ENCODE peak calls at places on chromosomes 16 and 17, in five cellular contexts. Q is IMR-90; E is Peyer's patch; P is CD8-positive, alpha-beta memory T cell; K is substantia nigra. N is an unnamed sample.

GRCh38 chr17:42230225-42230624 is 35.9 kb upstream of the GHDC start:
- DNase-seq in Q (no peak), P (no peak), K (no peak), E (no peak), N (no peak)

GRCh38 chr17:74217036-74217725 is 3.8 kb downstream of the TTYH2 start:
- DNase-seq in E (no peak), P (no peak), Q (no peak), K (no peak), N (no peak)

GRCh38 chr17:77382966-77383612 is 242.3 kb downstream of the SEC14L1 start:
- DNase-seq in K (no peak), E (no peak), P (no peak), Q (peak), N (no peak)

GRCh38 chr16:2787961-2788360 is 601 bp upstream of the PRSS33 start:
- DNase-seq in P (peak), E (peak), Q (no peak), K (no peak), N (no peak)

GRCh38 chr17:56292010-56292409 is 138.7 kb downstream of the ANKFN1 start:
- DNase-seq in E (no peak), K (no peak), Q (peak), P (no peak), N (no peak)

GRCh38 chr17:82051776-82052637 is at the start of the genes GPS1 and RFNG:
- DNase-seq in K (peak), Q (peak), E (peak), P (peak), N (peak)

GRCh38 chr17:64573214-64573613 is 66.4 kb downstream of the CEP95 start:
- DNase-seq in Q (no peak), K (no peak), P (no peak), E (no peak), N (no peak)

GRCh38 chr17:27649929-27650328 is 18.9 kb downstream of the LGALS9 start:
- DNase-seq in P (no peak), Q (no peak), E (no peak), K (peak), N (no peak)

GRCh38 chr17:81428521-81428920 is 33.3 kb downstream of the BAHCC1 start:
- DNase-seq in E (no peak), Q (no peak), K (no peak), P (no peak), N (no peak)

GRCh38 chr17:27276653-27277156 is 17.2 kb upstream of the WSB1 start:
- DNase-seq in Q (peak), E (no peak), P (no peak), K (no peak), N (no peak)

GRCh38 chr16:47110939-47111338 is 32.8 kb downstream of the NETO2 start:
- DNase-seq in E (no peak), Q (no peak), K (no peak), P (no peak), N (no peak)

GRCh38 chr16:10971560-10971961 is 27.2 kb downstream of the CLEC16A start:
- DNase-seq in E (peak), K (no peak), Q (peak), P (no peak), N (peak)

GRCh38 chr17:48754500-48755261 is 26.1 kb upstream of the HOXB13 start:
- DNase-seq in Q (no peak), K (no peak), P (no peak), E (no peak), N (no peak)

GRCh38 chr16:12420661-12421209 is 383.0 kb downstream of the CPPED1 start:
- DNase-seq in P (no peak), Q (no peak), E (no peak), K (no peak), N (no peak)

GRCh38 chr17:67518881-67519280 is 141.8 kb downstream of the PITPNC1 start:
- DNase-seq in Q (no peak), E (no peak), P (no peak), K (no peak), N (no peak)

GRCh38 chr17:47726796-47727703 is 6.0 kb upstream of the TBX21 start:
- DNase-seq in K (no peak), E (no peak), Q (no peak), P (peak), N (no peak)

GRCh38 chr17:62309381-62309780 is 71.0 kb upstream of the EFCAB3 start:
- DNase-seq in E (no peak), K (no peak), P (no peak), Q (no peak), N (no peak)

GRCh38 chr17:7466644-7467341 is 12.6 kb downstream of the ZBTB4 start:
- DNase-seq in P (no peak), K (no peak), E (no peak), Q (peak), N (no peak)

GRCh38 chr17:78318407-78318806 is 41.5 kb downstream of the SOCS3 start:
- DNase-seq in P (no peak), K (no peak), Q (no peak), E (no peak), N (no peak)

GRCh38 chr16:54417384-54417783 is 130.8 kb upstream of the IRX3 start:
- DNase-seq in K (no peak), P (no peak), E (no peak), Q (no peak), N (no peak)

GRCh38 chr17:5630434-5630833 is 46.1 kb upstream of the NLRP1 start:
- DNase-seq in Q (peak), P (no peak), K (no peak), E (no peak), N (no peak)

GRCh38 chr16:81616321-81617020 is 162.6 kb upstream of the PLCG2 start:
- DNase-seq in Q (peak), K (peak), P (peak), E (peak), N (no peak)

GRCh38 chr16:72468582-72468981 is 296.6 kb upstream of the PMFBP1 start:
- DNase-seq in P (no peak), E (no peak), K (no peak), Q (peak), N (no peak)

GRCh38 chr17:71276071-71276470 is 844.7 kb upstream of the SOX9 start:
- DNase-seq in E (no peak), Q (no peak), K (no peak), P (no peak), N (no peak)

GRCh38 chr16:80947708-80948615 is 58.7 kb downstream of the CMC2 start:
- DNase-seq in P (no peak), E (no peak), Q (no peak), K (no peak), N (no peak)

GRCh38 chr16:13070268-13070667 is 168.9 kb downstream of the SHISA9 start:
- DNase-seq in E (no peak), K (peak), P (no peak), Q (no peak), N (no peak)

GRCh38 chr16:85380905-85381737 is 232.0 kb upstream of the GSE1 start:
- DNase-seq in Q (no peak), P (no peak), E (no peak), K (no peak), N (no peak)

DNA sequence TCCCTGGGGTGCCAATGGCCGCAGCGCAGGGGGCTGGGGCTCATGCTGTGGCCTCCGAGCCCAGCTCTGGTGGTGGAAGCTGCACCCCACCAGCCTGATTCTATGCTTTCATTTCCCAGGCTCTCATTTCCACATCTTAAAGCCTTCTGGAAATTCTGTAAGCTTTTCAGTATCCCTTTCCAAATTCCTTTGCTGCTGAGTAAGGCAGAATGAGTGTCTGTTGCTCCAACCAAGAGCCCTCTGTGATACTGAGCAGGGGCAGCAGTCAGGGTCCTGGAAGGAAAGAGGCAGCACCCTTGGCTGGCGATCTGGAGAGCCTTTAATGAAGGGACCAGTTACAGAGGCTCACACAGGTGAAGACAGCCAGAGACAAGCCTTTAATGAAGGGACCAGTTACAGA is 79.5 kb upstream of the FOXF1 start:
- DNase-seq in Q (peak), K (no peak), P (no peak), E (no peak), N (no peak)
- H3K27ac ChIP-seq in Q (no peak), K (no peak), P (no peak), E (peak), N (no peak)

GRCh38 chr16:57303021-57303909 is 18.8 kb upstream of the PLLP start:
- DNase-seq in E (peak), Q (no peak), P (no peak), K (no peak), N (no peak)

GRCh38 chr16:57300387-57301125 is 16.1 kb upstream of the PLLP start:
- DNase-seq in E (peak), Q (peak), P (peak), K (peak), N (peak)

GRCh38 chr16:57299719-57300386 is 15.4 kb upstream of the PLLP start:
- DNase-seq in Q (peak), P (peak), K (peak), E (peak), N (peak)

GRCh38 chr16:57299009-57299718 is 14.7 kb upstream of the PLLP start:
- DNase-seq in E (peak), P (peak), Q (no peak), K (no peak), N (peak)

GRCh38 chr16:57301126-57301817 is 16.8 kb upstream of the PLLP start:
- DNase-seq in Q (no peak), K (no peak), E (peak), P (no peak), N (no peak)
- H3K27ac ChIP-seq in Q (no peak), K (peak), E (peak), P (no peak), N (peak)

GRCh38 chr17:30854146-30854545 is 22.4 kb downstream of the ATAD5 start:
- DNase-seq in E (no peak), Q (no peak), K (no peak), P (no peak), N (no peak)
- H3K27ac ChIP-seq in E (no peak), Q (no peak), K (no peak), P (no peak), N (no peak)

DNA sequence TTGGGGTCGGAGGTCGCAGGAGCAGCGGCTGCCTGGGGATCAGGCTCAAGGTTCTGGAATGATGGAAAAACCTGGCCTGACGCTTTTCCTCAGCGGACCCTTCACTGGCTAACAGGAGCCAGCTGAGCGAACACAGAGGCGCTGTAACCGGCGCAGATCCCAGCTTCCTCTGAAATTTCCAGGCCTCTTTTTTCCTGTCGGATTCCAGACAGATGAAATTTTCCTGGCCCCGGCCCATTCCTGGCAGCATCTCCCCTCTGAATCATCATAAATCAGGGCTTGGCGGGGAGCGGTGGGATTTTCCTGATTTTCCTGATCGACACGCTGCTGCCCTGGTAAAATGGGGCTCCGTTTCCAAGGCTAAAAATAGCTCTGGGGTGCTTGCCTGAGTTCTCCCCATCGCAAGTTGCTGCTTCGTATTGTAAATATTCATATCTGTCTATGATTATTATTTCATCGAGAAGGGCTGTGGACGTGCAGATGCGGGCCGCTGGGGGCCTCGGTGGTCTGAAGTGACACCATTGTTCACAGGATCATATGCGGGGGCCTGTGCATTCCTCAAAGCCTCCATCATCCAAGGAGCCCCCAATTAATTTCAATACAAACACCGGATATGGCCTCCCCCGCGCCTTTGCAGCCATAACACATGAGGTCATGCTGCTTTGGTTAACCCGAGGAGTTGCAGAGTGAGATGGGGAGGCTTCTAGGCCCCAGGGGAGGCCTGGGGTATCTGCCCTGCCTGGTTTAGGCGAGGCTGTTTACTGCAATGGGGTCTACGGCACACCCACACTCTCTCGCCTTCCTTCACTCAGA is 45.8 kb upstream of the ETV4 start:
- DNase-seq in E (peak), P (no peak), K (no peak), Q (peak), N (peak)
- H3K27ac ChIP-seq in E (peak), P (no peak), K (no peak), Q (peak), N (peak)

DNA sequence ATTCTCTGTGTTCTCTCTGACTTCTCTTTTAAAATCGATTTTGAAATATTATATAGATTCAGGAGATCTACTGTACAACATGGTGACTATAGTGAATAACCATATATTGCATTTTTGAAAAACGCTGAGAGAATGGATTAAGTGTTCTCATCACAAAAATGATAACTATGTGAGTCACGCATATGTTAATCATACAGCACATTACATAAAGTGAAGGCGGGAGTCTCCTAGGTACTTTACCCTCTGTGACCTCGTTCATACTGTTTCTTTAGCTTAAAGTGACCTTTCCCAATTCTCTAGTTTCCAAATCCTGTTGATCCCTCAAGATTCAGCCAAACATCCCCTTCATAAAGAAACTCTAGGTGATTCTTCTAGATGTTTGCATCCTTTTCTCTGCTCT is 3.1 kb upstream of the KRTAP3-2 start:
- DNase-seq in P (no peak), Q (peak), K (no peak), E (no peak), N (no peak)
- H3K27ac ChIP-seq in P (no peak), Q (no peak), K (no peak), E (no peak), N (no peak)

DNA sequence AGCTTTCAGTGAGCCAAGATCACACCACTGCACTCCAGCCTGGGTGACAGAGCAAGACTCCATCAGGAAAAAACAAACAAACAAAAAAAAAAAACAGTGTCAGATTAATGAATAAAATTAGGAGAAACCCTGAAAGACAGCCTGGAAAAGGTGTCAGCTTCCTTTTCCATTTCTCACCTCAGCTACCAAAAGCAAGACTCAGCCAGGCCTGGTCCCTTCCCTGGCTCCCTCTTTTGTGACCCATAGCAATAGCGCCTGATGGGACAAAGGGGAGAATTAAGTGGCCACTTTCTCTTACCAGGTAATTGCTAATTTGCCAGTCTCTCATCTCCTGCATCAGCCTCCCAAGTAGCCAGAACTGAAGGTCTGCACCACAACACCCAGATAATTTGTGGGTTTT is 3.9 kb upstream of the THRA start:
- DNase-seq in E (no peak), K (no peak), Q (no peak), P (no peak), N (no peak)
- H3K27ac ChIP-seq in E (no peak), K (no peak), Q (no peak), P (no peak), N (peak)

GRCh38 chr16:49580751-49581303 is 207.2 kb downstream of the C16orf78 start:
- DNase-seq in Q (peak), P (no peak), K (no peak), E (no peak), N (no peak)

GRCh38 chr16:49586466-49586865 is 212.9 kb downstream of the C16orf78 start:
- DNase-seq in K (no peak), P (no peak), E (no peak), Q (no peak), N (no peak)

GRCh38 chr16:49585143-49585542 is 211.5 kb downstream of the C16orf78 start:
- DNase-seq in E (no peak), P (no peak), Q (no peak), K (no peak), N (no peak)

GRCh38 chr16:49578435-49579024 is 204.9 kb downstream of the C16orf78 start:
- DNase-seq in Q (no peak), K (no peak), E (no peak), P (no peak), N (no peak)

DNA sequence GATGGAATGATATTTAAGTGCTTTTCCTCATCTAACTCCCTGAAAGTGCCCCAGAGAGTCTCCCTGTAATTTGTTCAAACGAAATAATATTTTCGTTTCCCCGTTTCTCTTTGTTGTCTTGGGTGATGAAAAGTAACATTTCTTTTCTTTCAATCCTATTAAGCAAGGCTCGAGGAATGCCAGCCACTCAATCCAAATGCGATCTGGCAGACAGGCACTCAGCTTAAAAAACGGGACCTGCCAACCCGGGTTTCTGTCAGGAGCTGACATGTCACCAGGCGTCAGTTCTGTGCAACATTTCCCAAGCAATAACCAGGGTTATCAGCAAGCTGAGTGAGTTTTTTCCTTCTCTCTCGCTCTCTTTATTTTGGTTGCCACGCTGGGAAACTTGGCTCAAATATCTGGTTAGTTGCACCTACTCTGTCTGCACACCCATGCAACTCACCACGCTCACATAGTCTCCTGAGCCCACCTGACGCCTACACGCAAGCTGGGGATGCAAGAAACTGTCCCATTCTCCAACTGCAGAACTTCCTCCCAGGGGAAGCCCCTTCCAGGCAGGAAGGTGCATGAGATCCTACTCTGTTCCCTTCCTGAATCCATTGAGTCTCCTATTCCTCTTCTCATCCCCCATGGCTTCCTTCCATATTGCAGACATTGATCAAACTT is 208.2 kb downstream of the C16orf78 start:
- DNase-seq in E (no peak), K (no peak), P (no peak), Q (no peak), N (no peak)
- H3K27ac ChIP-seq in E (no peak), K (no peak), P (no peak), Q (no peak), N (no peak)